ENCODE peak calls at places on chromosome 16, in five cellular contexts. X is endothelial cell of umbilical vein; W is stimulated activated CD8-positive, alpha-beta memory T cell treated with anti-CD3 and anti-CD28 coated beads, Interleukin-7, amount 100 ng/mL, for 1 hour; D is T-helper 2 cell; Z is AG08395. P is an unnamed sample.

GRCh38 chr16:76268824-76269223 is 8.4 kb upstream of the CNTNAP4 start:
- DNase-seq in D (no peak), W (no peak), X (no peak), Z (no peak), P (no peak)

GRCh38 chr16:11783319-11784047 is 13.6 kb downstream of the ZC3H7A start:
- DNase-seq in W (no peak), Z (peak), X (peak), D (peak), P (peak)

GRCh38 chr16:2715519-2715918 is 4.5 kb downstream of the PRSS27 start:
- DNase-seq in W (peak), D (peak), Z (peak), X (peak), P (peak)

GRCh38 chr16:71311553-71312158 is 22.5 kb upstream of the CMTR2 start:
- DNase-seq in X (peak), W (no peak), D (no peak), Z (peak), P (peak)

GRCh38 chr16:57663917-57664661 is 4.0 kb upstream of the ADGRG3 start:
- DNase-seq in X (no peak), Z (no peak), D (no peak), W (no peak), P (no peak)

GRCh38 chr16:15597822-15598647 is 44.9 kb downstream of the MARF1 start:
- DNase-seq in Z (no peak), W (no peak), X (no peak), D (no peak), P (no peak)

GRCh38 chr16:15966420-15967222 is 17.2 kb downstream of the ABCC1 start:
- DNase-seq in D (no peak), Z (peak), X (peak), W (no peak), P (peak)

GRCh38 chr16:24075929-24076716 is 180.0 kb upstream of the CACNG3 start:
- DNase-seq in W (no peak), Z (no peak), D (no peak), X (no peak), P (no peak)

GRCh38 chr16:88390265-88390664 is 7.5 kb downstream of the ZNF469 start:
- DNase-seq in Z (no peak), D (no peak), W (no peak), X (no peak), P (no peak)

GRCh38 chr16:4954714-4955113 is 3.4 kb upstream of the SEC14L5 start:
- DNase-seq in X (no peak), Z (no peak), D (no peak), W (no peak), P (no peak)

GRCh38 chr16:57815987-57816745 is 13.9 kb upstream of the KIFC3 start:
- DNase-seq in W (peak), Z (peak), D (peak), X (peak), P (peak)

GRCh38 chr16:56691885-56692284 is 9.6 kb downstream of the MT1X start:
- DNase-seq in Z (peak), D (no peak), W (no peak), X (no peak), P (peak)

GRCh38 chr16:67406628-67407027 is 9.6 kb downstream of the ZDHHC1 start:
- DNase-seq in W (no peak), D (no peak), Z (peak), X (peak), P (peak)

GRCh38 chr16:9441021-9441420 is 349.6 kb downstream of the HAPSTR1 start:
- DNase-seq in X (no peak), W (no peak), D (no peak), Z (no peak), P (no peak)

GRCh38 chr16:11090947-11091785 is 146.8 kb downstream of the CLEC16A start:
- DNase-seq in Z (no peak), W (no peak), D (no peak), X (no peak), P (no peak)

GRCh38 chr16:30010817-30011504 is at the start of gene DOC2A:
- DNase-seq in D (no peak), X (no peak), Z (no peak), W (no peak), P (no peak)

GRCh38 chr16:55703003-55704001 is 47.5 kb downstream of the SLC6A2 start:
- DNase-seq in Z (peak), W (no peak), D (no peak), X (peak), P (peak)

GRCh38 chr16:29644973-29645698 is 17.9 kb upstream of the SPN start:
- DNase-seq in X (no peak), D (no peak), Z (no peak), W (no peak), P (no peak)

GRCh38 chr16:3187798-3188674 is at the start of gene OR1F1:
- DNase-seq in Z (peak), D (peak), X (no peak), W (no peak), P (peak)

GRCh38 chr16:22425036-22425801 is 50.8 kb upstream of the CDR2 start:
- DNase-seq in Z (peak), D (no peak), W (no peak), X (no peak), P (no peak)

GRCh38 chr16:50071075-50071671 is 5.4 kb downstream of the HEATR3 start:
- DNase-seq in Z (no peak), W (no peak), X (peak), D (no peak), P (no peak)

GRCh38 chr16:2023098-2023925 is 3.4 kb upstream of the NHERF2 start:
- DNase-seq in W (peak), X (peak), D (peak), Z (peak), P (peak)

GRCh38 chr16:28504707-28505404 is 1.8 kb downstream of the IL27 start:
- DNase-seq in W (no peak), X (no peak), Z (no peak), D (no peak), P (peak)

GRCh38 chr16:85664580-85665372 is 24.0 kb downstream of the GINS2 start:
- DNase-seq in W (no peak), X (no peak), Z (no peak), D (no peak), P (no peak)

GRCh38 chr16:29850998-29851397 is 12.0 kb downstream of the CDIPT start:
- DNase-seq in Z (no peak), D (no peak), X (no peak), W (no peak), P (no peak)

GRCh38 chr16:55710466-55710865 is 54.7 kb downstream of the SLC6A2 start:
- DNase-seq in W (no peak), Z (no peak), X (no peak), D (no peak), P (no peak)

GRCh38 chr16:57795431-57795878 is 6.8 kb downstream of the KIFC3 start:
- DNase-seq in D (no peak), W (no peak), X (peak), Z (peak), P (peak)

GRCh38 chr16:81873843-81874752 is 95.0 kb downstream of the PLCG2 start:
- DNase-seq in X (peak), D (peak), Z (peak), W (no peak), P (peak)

GRCh38 chr16:14284930-14285541 is 213.9 kb downstream of the MRTFB start:
- DNase-seq in Z (no peak), D (no peak), X (peak), W (no peak), P (peak)

GRCh38 chr16:6335072-6335471 is 997.6 kb upstream of the RBFOX1 start:
- DNase-seq in Z (no peak), D (no peak), W (no peak), X (no peak), P (peak)

GRCh38 chr16:73268311-73268997 is 220.5 kb upstream of the ZFHX3 start:
- DNase-seq in D (no peak), Z (peak), W (no peak), X (no peak), P (no peak)

GRCh38 chr16:48591976-48592375 is 18.0 kb downstream of the N4BP1 start:
- DNase-seq in W (no peak), X (no peak), D (no peak), Z (no peak), P (no peak)

GRCh38 chr16:23244122-23244521 is 58.0 kb upstream of the SCNN1B start:
- DNase-seq in D (no peak), X (no peak), W (no peak), Z (no peak), P (no peak)